ENCODE peak calls at places on chromosome X, in five cellular contexts. A, Z, P, R and S are unnamed samples.
A peak's percentile ranks its signal among the peaks of the same experiment; 100 is the strongest.

GRCh38 chrX:13868481-13869040 is 51.7 kb upstream of the GPM6B start:
- DNase-seq in A (peak; percentile 7), Z (peak; percentile 84), P (no peak), R (no peak), S (no peak)

GRCh38 chrX:112094729-112095128 is 12.2 kb upstream of the TRPC5 start:
- DNase-seq in A (no peak), Z (no peak), P (no peak), R (no peak), S (no peak)

GRCh38 chrX:2934715-2935363 is 5.7 kb upstream of the ARSD start:
- DNase-seq in A (no peak), Z (no peak), P (no peak), R (no peak), S (no peak)

GRCh38 chrX:108036298-108036973 is 8.4 kb upstream of the VSIG1 start:
- DNase-seq in A (no peak), Z (peak; percentile 91), P (no peak), R (no peak), S (no peak)

GRCh38 chrX:11458175-11458574 is 165.0 kb downstream of the AMELX start:
- DNase-seq in A (no peak), Z (no peak), P (no peak), R (no peak), S (no peak)

GRCh38 chrX:41600266-41600665 is 88.5 kb upstream of the GPR34 start:
- DNase-seq in A (peak; percentile 22), Z (peak; percentile 68), P (no peak), R (no peak), S (no peak)

GRCh38 chrX:97159916-97160800 is 276.4 kb downstream of the RPA4 start:
- DNase-seq in A (no peak), Z (no peak), P (no peak), R (no peak), S (no peak)

GRCh38 chrX:129957241-129958099 is 25.0 kb upstream of the BCORL1 start:
- DNase-seq in A (no peak), Z (peak; percentile 29), P (no peak), R (peak; percentile 89), S (no peak)

GRCh38 chrX:68717663-68718442 is 70.4 kb downstream of the STARD8 start:
- DNase-seq in A (no peak), Z (no peak), P (no peak), R (peak; percentile 53), S (no peak)

GRCh38 chrX:102651242-102651967 is at the start of gene GPRASP1:
- DNase-seq in A (no peak), Z (peak; percentile 15), P (peak; percentile 37), R (peak; percentile 91), S (no peak)

GRCh38 chrX:133435544-133436124 is 20.3 kb upstream of the GPC4 start:
- DNase-seq in A (no peak), Z (no peak), P (no peak), R (no peak), S (no peak)

GRCh38 chrX:13669246-13669689 is 16.3 kb downstream of the TCEANC start:
- DNase-seq in A (peak; percentile 90), Z (peak; percentile 93), P (peak; percentile 41), R (no peak), S (peak; percentile 94)

GRCh38 chrX:130024127-130024526 is 41.7 kb downstream of the BCORL1 start:
- DNase-seq in A (peak; percentile 4), Z (peak; percentile 74), P (peak; percentile 59), R (peak; percentile 95), S (no peak)

GRCh38 chrX:12894074-12894691 is 12.2 kb upstream of the TLR8 start:
- DNase-seq in A (no peak), Z (peak; percentile 35), P (no peak), R (no peak), S (no peak)

GRCh38 chrX:152905081-152905420 is 7.2 kb downstream of the ZNF185 start:
- DNase-seq in A (no peak), Z (no peak), P (no peak), R (no peak), S (no peak)

GRCh38 chrX:115344885-115345653 is 55.6 kb downstream of the LUZP4 start:
- DNase-seq in A (peak; percentile 71), Z (peak; percentile 96), P (peak; percentile 68), R (peak; percentile 96), S (peak; percentile 89)

GRCh38 chrX:41734530-41734929 is 10.5 kb downstream of the GPR82 start:
- DNase-seq in A (no peak), Z (peak; percentile 38), P (no peak), R (no peak), S (no peak)

GRCh38 chrX:24147165-24147564 is 2.4 kb upstream of the ZFX start:
- DNase-seq in A (no peak), Z (no peak), P (no peak), R (no peak), S (no peak)

GRCh38 chrX:50471390-50471789 is 765 bp upstream of the DGKK start:
- DNase-seq in A (no peak), Z (no peak), P (no peak), R (no peak), S (no peak)

GRCh38 chrX:12065251-12065650 is 73.0 kb upstream of the FRMPD4 start:
- DNase-seq in A (no peak), Z (peak; percentile 55), P (no peak), R (no peak), S (no peak)

GRCh38 chrX:43813898-43814297 is 68.4 kb downstream of the MAOB start:
- DNase-seq in A (no peak), Z (peak; percentile 11), P (no peak), R (no peak), S (no peak)

GRCh38 chrX:129318375-129318774 is 204.9 kb downstream of the SMARCA1 start:
- DNase-seq in A (no peak), Z (peak; percentile 44), P (no peak), R (no peak), S (peak; percentile 3)

GRCh38 chrX:133454525-133455323 is 39.4 kb upstream of the GPC4 start:
- DNase-seq in A (no peak), Z (no peak), P (no peak), R (no peak), S (no peak)

GRCh38 chrX:2538016-2538415 is 37.2 kb upstream of the DHRSX start:
- DNase-seq in A (no peak), Z (no peak), P (no peak), R (no peak), S (no peak)

GRCh38 chrX:11100281-11101035 is 10.7 kb upstream of the HCCS start:
- DNase-seq in A (peak; percentile 31), Z (peak; percentile 74), P (no peak), R (no peak), S (no peak)

GRCh38 chrX:49037883-49038475 is 5.2 kb downstream of the TFE3 start:
- DNase-seq in A (no peak), Z (peak; percentile 62), P (no peak), R (no peak), S (no peak)

GRCh38 chrX:10617186-10617963 is 3.0 kb downstream of the MID1 start:
- DNase-seq in A (no peak), Z (no peak), P (no peak), R (no peak), S (no peak)

GRCh38 chrX:69051901-69052300 is 113.4 kb downstream of the PJA1 start:
- DNase-seq in A (no peak), Z (no peak), P (no peak), R (no peak), S (no peak)

GRCh38 chrX:24693453-24694202 is at the start of gene POLA1:
- DNase-seq in A (peak; percentile 84), Z (peak; percentile 96), P (peak; percentile 78), R (peak; percentile 98), S (peak; percentile 82)

GRCh38 chrX:4550018-4550417 is 836.6 kb upstream of the PRKX start:
- DNase-seq in A (no peak), Z (no peak), P (no peak), R (no peak), S (no peak)
- TF ChIP-seq CTCF in A (no peak), Z (no peak), P (no peak), R (no peak), S (no peak)

DNA sequence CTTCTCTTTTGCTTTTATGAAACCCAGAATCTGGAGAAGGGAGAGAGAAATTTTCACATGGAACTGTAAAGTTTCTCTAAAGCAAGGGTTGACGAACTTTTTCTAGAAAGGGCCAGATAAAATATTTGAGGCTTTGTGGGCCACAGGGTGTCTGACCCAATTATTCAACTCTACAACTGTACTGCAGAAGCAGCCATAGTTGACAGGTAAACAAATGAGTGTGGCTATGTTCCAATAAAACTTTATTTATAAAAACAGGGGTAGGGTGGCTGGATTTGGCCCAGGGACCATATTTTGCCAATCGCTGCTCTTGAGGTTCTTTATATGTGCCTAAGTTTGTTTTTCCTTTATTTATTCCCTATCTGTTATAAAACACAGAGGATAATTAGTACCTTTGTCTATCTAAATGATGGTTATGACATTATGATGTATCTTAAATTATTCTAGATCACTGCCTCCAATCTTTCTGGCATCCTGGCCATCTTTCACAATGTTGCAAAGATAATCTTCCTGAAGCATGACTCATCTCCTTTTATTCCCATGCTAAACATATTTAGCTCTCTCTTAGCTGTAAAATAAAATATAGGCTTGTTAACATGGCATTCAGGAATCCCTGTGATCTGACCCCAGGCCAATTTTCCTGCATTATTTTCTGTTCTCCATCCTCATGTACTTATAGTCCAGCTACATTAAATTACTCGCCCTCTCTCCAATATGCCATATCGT is 106.8 kb upstream of the CBLL2 start:
- DNase-seq in A (no peak), Z (peak; percentile 26), P (no peak), R (no peak), S (no peak)
- H3K4me3 ChIP-seq in A (no peak overlapping the region), Z (no peak overlapping the region), P (no peak overlapping the region), R (no peak overlapping the region), S (no peak overlapping the region)

DNA sequence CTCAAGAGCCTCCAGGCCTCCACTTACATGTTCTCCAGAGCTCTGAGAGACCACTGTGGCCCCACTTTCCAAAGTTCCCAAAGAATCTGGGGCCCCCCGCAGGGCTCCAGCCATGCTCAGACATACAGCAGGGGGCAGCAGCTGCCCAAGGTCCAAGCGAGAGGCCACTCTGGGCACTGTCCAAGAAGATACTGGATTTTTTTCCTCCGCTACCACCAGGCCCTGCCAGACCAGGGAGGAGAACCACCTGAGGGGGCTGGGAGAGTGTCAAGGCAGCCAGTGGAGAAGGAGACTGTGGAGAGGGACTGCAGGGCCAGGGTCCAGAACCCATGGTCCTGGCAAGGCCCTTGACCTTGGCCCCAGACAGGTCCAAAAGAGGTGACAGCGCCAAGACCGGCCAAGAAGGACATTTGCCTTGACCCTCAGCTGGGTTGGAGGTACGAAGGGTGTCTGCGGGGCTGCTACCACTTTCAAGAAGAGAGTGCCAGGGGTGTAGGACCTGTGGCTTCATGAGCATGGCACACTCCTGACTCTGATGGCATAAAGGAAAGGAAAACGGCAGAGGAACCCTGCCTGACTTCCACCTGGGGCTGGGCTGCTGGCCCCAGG is 5.3 kb downstream of the EMD start:
- DNase-seq in A (no peak), Z (no peak), P (no peak), R (no peak), S (no peak)
- TF ChIP-seq CTCF in A (peak; percentile 57), Z (peak; percentile 42), P (peak; percentile 45), R (no peak), S (peak; percentile 50)

DNA sequence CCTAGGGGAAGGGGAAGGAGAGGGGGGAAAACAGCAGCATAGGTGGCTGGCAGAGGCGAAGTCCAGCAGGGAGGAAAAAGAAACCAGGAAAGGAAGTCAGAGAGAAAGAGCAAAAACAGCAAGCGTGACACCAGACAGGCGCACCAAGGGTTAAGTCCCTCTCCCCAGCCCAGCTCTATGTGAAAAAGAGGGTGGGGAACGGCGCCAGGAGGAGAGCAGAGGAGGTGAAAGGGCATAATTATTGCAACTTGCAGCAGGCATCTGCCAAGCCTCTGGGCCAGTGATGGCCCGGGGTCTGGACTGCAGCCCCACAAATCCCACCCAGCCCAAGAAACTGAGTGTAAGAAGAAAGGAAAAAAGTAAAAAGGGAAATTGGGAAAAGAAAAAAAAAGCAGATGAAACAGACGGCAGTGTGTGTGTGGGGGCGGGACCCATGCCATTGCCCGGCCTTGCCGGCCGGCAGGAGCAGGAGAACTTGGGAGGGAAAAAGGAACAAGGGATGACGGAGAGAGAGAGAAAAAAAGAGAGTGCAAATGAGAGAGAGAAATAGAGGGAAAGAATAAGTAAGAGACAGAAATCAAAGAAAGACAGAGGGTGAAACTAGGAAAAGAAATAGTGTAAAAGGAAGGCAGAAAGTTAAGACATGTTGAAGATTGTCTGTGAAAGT is 14.1 kb upstream of the RHOXF2 start:
- DNase-seq in A (no peak), Z (no peak), P (no peak), R (no peak), S (no peak)
- H3K4me3 ChIP-seq in A (no peak overlapping the region), Z (no peak overlapping the region), P (no peak overlapping the region), R (no peak overlapping the region), S (no peak overlapping the region)